ENCODE peak calls at places on chromosomes 11 and 22, in seven cellular contexts. B is effector memory CD8-positive, alpha-beta T cell; X is A549; N is stimulated activated CD4-positive, alpha-beta T cell treated with anti-CD3 and anti-CD28 coated beads, Interleukin-2, amount 100 ng/mL, for 48 hours; T is EL; G is HEK293T; C is ELF-1. R is an unnamed sample.

GRCh38 chr11:86741489-86742435 is 58.6 kb upstream of the PRSS23 start:
- DNase-seq in C (no peak), T (peak), G (no peak), B (no peak), N (no peak), X (peak), R (no peak)

GRCh38 chr22:43637267-43637666 is 174.8 kb downstream of the EFCAB6 start:
- DNase-seq in G (no peak), X (no peak), T (no peak), B (no peak), C (no peak), N (no peak), R (no peak)

GRCh38 chr22:45934659-45935341 is 42.2 kb downstream of the WNT7B start:
- DNase-seq in X (peak), B (no peak), C (no peak), G (no peak), N (no peak), T (peak), R (no peak)

GRCh38 chr22:33000342-33001280 is 57.6 kb downstream of the SYN3 start:
- DNase-seq in N (peak), C (peak), X (peak), G (peak), B (no peak), T (peak), R (peak)

GRCh38 chr22:28799834-28800307 is 498 bp downstream of the XBP1 start:
- DNase-seq in C (peak), X (no peak), B (no peak), N (peak), T (peak), G (peak), R (peak)

GRCh38 chr11:116595305-116595880 is 177.4 kb downstream of the BUD13 start:
- DNase-seq in B (no peak), X (no peak), G (no peak), C (no peak), T (no peak), N (no peak), R (no peak)

GRCh38 chr11:123822591-123822990 is 16.4 kb upstream of the OR6M1 start:
- DNase-seq in C (peak), N (no peak), B (no peak), X (no peak), T (no peak), G (no peak), R (no peak)

GRCh38 chr11:121351089-121351488 is 58.5 kb downstream of the SC5D start:
- DNase-seq in N (no peak), X (no peak), B (no peak), C (no peak), T (no peak), G (no peak), R (no peak)

GRCh38 chr22:38452373-38453064 is 2.5 kb downstream of the KCNJ4 start:
- DNase-seq in T (peak), C (no peak), N (no peak), G (no peak), B (no peak), X (no peak), R (no peak)

GRCh38 chr11:7677801-7678201 is 4.5 kb upstream of the CYB5R2 start:
- DNase-seq in B (no peak), G (no peak), N (no peak), T (peak), C (peak), X (no peak), R (no peak)

GRCh38 chr11:95297680-95298452 is 66.9 kb upstream of the SESN3 start:
- DNase-seq in T (no peak), X (no peak), N (no peak), G (no peak), B (no peak), C (no peak), R (no peak)

GRCh38 chr22:29450222-29450621 is 11.8 kb downstream of the RFPL1 start:
- DNase-seq in X (no peak), C (no peak), N (no peak), G (no peak), T (no peak), B (no peak), R (no peak)

GRCh38 chr11:83162377-83162776 is 5.4 kb downstream of the PCF11 start:
- DNase-seq in N (no peak), G (no peak), X (no peak), B (no peak), C (no peak), T (no peak), R (no peak)

GRCh38 chr11:2789791-2790580 is 90.2 kb upstream of the KCNQ1OT1 start:
- DNase-seq in T (no peak), X (no peak), G (no peak), C (peak), N (no peak), B (no peak), R (no peak)

GRCh38 chr11:121535122-121535796 is 82.5 kb upstream of the SORL1-AS1 start:
- DNase-seq in C (no peak), N (no peak), B (no peak), T (no peak), X (no peak), G (no peak), R (no peak)

GRCh38 chr22:44545773-44546172 is 47.7 kb upstream of the RTL6 start:
- DNase-seq in N (no peak), X (no peak), T (no peak), G (no peak), B (no peak), C (peak), R (no peak)

GRCh38 chr11:73225851-73226250 is 7.8 kb downstream of the P2RY2 start:
- DNase-seq in C (no peak), X (no peak), N (no peak), B (no peak), T (no peak), G (no peak), R (no peak)

GRCh38 chr22:34067031-34067430 is 146.8 kb upstream of the LARGE1 start:
- DNase-seq in C (no peak), G (no peak), T (no peak), B (no peak), N (no peak), X (no peak), R (no peak)

GRCh38 chr11:7473702-7474101 is 11.6 kb upstream of the OLFML1 start:
- DNase-seq in N (no peak), C (no peak), X (no peak), G (no peak), B (no peak), T (no peak), R (no peak)

GRCh38 chr22:40602231-40602630 is 34.3 kb downstream of the MRTFA start:
- DNase-seq in G (no peak), T (no peak), N (no peak), X (no peak), B (no peak), C (no peak), R (no peak)

GRCh38 chr22:19064354-19065054 is 57.7 kb downstream of the DGCR2 start:
- DNase-seq in C (no peak), B (no peak), T (no peak), X (no peak), N (no peak), G (no peak), R (no peak)

GRCh38 chr22:38246692-38247091 is 26.1 kb downstream of the TMEM184B start:
- DNase-seq in N (no peak), X (no peak), C (no peak), G (no peak), B (no peak), T (no peak), R (no peak)

GRCh38 chr11:93089474-93090102 is 108.2 kb downstream of the SLC36A4 start:
- DNase-seq in X (peak), G (peak), C (peak), N (no peak), T (peak), B (no peak), R (no peak)

GRCh38 chr11:8333431-8334401 is 70.0 kb upstream of the LMO1 start:
- DNase-seq in T (peak), G (no peak), B (no peak), N (no peak), X (peak), C (no peak), R (no peak)

GRCh38 chr11:12291313-12291712 is 86.1 kb upstream of the PARVA start:
- DNase-seq in X (no peak), C (no peak), B (no peak), N (no peak), T (no peak), G (no peak), R (no peak)

GRCh38 chr22:36986242-36986821 is 32.9 kb downstream of the TST start:
- DNase-seq in N (peak), C (peak), B (no peak), G (no peak), T (no peak), X (peak), R (peak)

GRCh38 chr11:5689551-5689983 is at the start of gene TRIM22:
- DNase-seq in G (no peak), T (peak), N (peak), X (no peak), C (peak), B (peak), R (no peak)

GRCh38 chr22:43881091-43882061 is 10.4 kb downstream of the PNPLA5 start:
- DNase-seq in G (no peak), N (no peak), C (no peak), X (no peak), T (no peak), B (no peak), R (no peak)

GRCh38 chr22:41030891-41031290 is 61.5 kb upstream of the EP300 start:
- DNase-seq in C (no peak), B (no peak), N (no peak), X (no peak), T (peak), G (no peak), R (no peak)

GRCh38 chr22:50544078-50544745 is 1.5 kb upstream of the KLHDC7B start:
- DNase-seq in T (peak), X (peak), B (peak), N (peak), G (peak), C (peak), R (peak)